ENCODE peak calls at places on chromosomes 6 and 20, in ten cellular contexts. Y is fibroblast of pulmonary artery, A is endothelial cell, V is lower leg skin, F is RWPE2, K is thoracic aorta, P is GM20000, O is pancreas, E is dorsolateral prefrontal cortex, T is psoas muscle. U is an unnamed sample.

GRCh38 chr20:63534831-63535651 is 2.1 kb downstream of the PTK6 start:
- DNase-seq in Y (no peak), A (peak), V (no peak), F (peak), K (no peak), P (no peak), O (peak), E (no peak), T (peak), U (no peak)

GRCh38 chr6:41935190-41935569 is 6.4 kb downstream of the CCND3 start:
- DNase-seq in Y (no peak), A (no peak), V (no peak), F (no peak), K (no peak), P (no peak), O (no peak), E (no peak), T (no peak), U (no peak)

GRCh38 chr6:147384029-147384428 is 124.5 kb upstream of the SAMD5 start:
- DNase-seq in Y (no peak), A (no peak), V (no peak), F (no peak), K (no peak), P (no peak), O (no peak), E (no peak), T (no peak), U (no peak)

GRCh38 chr6:142301421-142302391 is at the start of gene ADGRG6:
- DNase-seq in Y (no peak), A (peak), V (peak), F (peak), K (no peak), P (peak), O (peak), E (peak), T (peak), U (peak)

GRCh38 chr6:9494864-9495263 is 920.0 kb downstream of the TFAP2A start:
- DNase-seq in Y (peak), A (no peak), V (no peak), F (no peak), K (no peak), P (no peak), O (no peak), E (no peak), T (no peak), U (no peak)

GRCh38 chr6:104484626-104485025 is 375.1 kb downstream of the HACE1 start:
- DNase-seq in Y (no peak), A (no peak), V (no peak), F (no peak), K (no peak), P (no peak), O (no peak), E (no peak), T (no peak), U (no peak)

GRCh38 chr20:20752712-20753111 is 40.3 kb upstream of the RALGAPA2 start:
- DNase-seq in Y (peak), A (no peak), V (no peak), F (no peak), K (no peak), P (no peak), O (no peak), E (no peak), T (no peak), U (no peak)

GRCh38 chr6:152571863-152572394 is 65.2 kb downstream of the SYNE1 start:
- DNase-seq in Y (no peak), A (no peak), V (no peak), F (no peak), K (no peak), P (no peak), O (no peak), E (no peak), T (no peak), U (no peak)

GRCh38 chr6:33983109-33983475 is 162.8 kb downstream of the GRM4 start:
- DNase-seq in Y (no peak), A (no peak), V (peak), F (no peak), K (no peak), P (no peak), O (no peak), E (no peak), T (no peak), U (no peak)

GRCh38 chr6:37934276-37934675 is 114.7 kb downstream of the ZFAND3 start:
- DNase-seq in Y (no peak), A (no peak), V (no peak), F (no peak), K (no peak), P (no peak), O (no peak), E (no peak), T (no peak), U (no peak)

GRCh38 chr20:62063981-62064787 is 1.5 kb downstream of the TAF4 start:
- DNase-seq in Y (no peak), A (peak), V (no peak), F (peak), K (no peak), P (no peak), O (peak), E (peak), T (peak), U (no peak)

GRCh38 chr6:25649611-25650010 is 2.4 kb upstream of the SCGN start:
- DNase-seq in Y (peak), A (no peak), V (no peak), F (no peak), K (no peak), P (no peak), O (no peak), E (no peak), T (no peak), U (no peak)

GRCh38 chr6:149860834-149861602 is 3.1 kb downstream of the LRP11 start:
- DNase-seq in Y (peak), A (no peak), V (no peak), F (no peak), K (no peak), P (no peak), O (no peak), E (no peak), T (no peak), U (no peak)

GRCh38 chr20:57570898-57571297 is 10.0 kb downstream of the PCK1 start:
- DNase-seq in Y (no peak), A (no peak), V (no peak), F (no peak), K (no peak), P (no peak), O (no peak), E (no peak), T (no peak), U (no peak)

GRCh38 chr6:154938245-154938583 is 56.9 kb upstream of the TIAM2 start:
- DNase-seq in Y (no peak), A (no peak), V (no peak), F (no peak), K (no peak), P (no peak), O (peak), E (no peak), T (no peak), U (no peak)

GRCh38 chr6:159168536-159169192 is 536 bp upstream of the FNDC1 start:
- DNase-seq in Y (peak), A (peak), V (no peak), F (no peak), K (no peak), P (no peak), O (no peak), E (no peak), T (peak), U (no peak)

GRCh38 chr6:61810047-61810446 is 476.0 kb downstream of the KHDRBS2 start:
- DNase-seq in Y (no peak), A (no peak), V (no peak), F (no peak), K (no peak), P (no peak), O (no peak), E (no peak), T (no peak), U (no peak)

DNA sequence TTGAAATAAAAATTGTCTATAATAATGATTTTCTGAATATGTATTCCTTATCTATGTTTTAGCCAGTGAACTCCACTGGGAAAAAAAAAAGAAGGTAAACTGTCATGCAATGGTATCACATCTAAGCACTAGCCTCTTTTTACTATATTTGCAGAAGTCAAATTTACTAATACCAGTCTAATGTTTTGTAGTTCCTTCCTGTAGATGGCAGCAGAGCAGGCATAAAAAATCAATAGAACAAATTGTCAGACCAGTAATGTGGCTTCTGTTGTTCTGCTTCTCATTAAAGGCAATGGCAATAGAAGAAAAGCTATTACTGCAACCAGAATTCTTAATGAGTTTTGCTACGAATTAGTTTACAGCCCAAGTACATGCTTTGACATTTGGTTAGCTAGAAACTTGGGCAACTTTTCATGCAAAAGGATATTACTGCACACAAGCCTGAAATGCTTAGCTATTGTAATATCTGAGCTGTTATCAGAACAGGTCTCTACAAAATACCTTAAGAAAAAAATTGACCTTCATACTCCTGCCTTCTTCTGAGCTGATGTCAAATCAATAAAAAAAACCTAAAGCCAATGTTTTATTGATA is 476.9 kb downstream of the KHDRBS2 start:
- DNase-seq in Y (peak), A (peak), V (no peak), F (no peak), K (no peak), P (peak), O (no peak), E (no peak), T (no peak), U (peak)
- TF ChIP-seq CTCF in Y (peak), A (peak), V (no peak), F (peak), K (no peak), P (no peak), O (peak), E (peak), T (peak), U (no peak)

GRCh38 chr20:5471368-5471767 is 154.6 kb upstream of the PROKR2 start:
- DNase-seq in Y (no peak), A (no peak), V (no peak), F (no peak), K (no peak), P (no peak), O (no peak), E (no peak), T (no peak), U (no peak)
- TF ChIP-seq CTCF in Y (no peak), A (no peak), V (no peak), F (no peak), K (no peak), P (no peak), O (no peak), E (no peak), T (no peak), U (no peak)

GRCh38 chr20:3168079-3168828 is 5.1 kb downstream of the LZTS3 start:
- DNase-seq in Y (no peak), A (no peak), V (no peak), F (no peak), K (no peak), P (peak), O (peak), E (no peak), T (no peak), U (peak)
- TF ChIP-seq CTCF in Y (no peak), A (no peak), V (no peak), F (no peak), K (no peak), P (no peak), O (no peak), E (no peak), T (no peak), U (no peak)

DNA sequence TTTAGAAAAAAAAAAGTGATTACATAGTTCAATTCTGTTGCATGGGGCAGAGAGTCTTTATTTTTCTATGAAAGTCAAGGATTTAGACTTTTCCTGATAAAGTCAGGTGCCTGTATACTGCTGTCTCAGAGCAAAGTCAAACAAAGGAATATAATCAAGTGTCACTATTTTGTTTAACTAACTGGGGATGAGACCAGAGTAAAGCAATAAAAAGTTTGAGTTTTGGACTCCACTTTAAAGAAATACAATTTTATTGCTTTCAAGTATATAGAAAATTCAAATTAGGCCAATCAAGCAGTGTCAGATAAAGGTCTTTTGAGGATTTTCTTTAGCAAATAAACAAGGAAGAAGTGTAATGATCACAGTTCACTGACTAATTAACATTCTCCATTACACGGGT is 48.7 kb upstream of the MYLIP start:
- DNase-seq in Y (no peak), A (no peak), V (no peak), F (no peak), K (no peak), P (no peak), O (no peak), E (no peak), T (no peak), U (no peak)
- TF ChIP-seq CTCF in Y (no peak), A (no peak), V (no peak), F (no peak), K (no peak), P (no peak), O (no peak), E (no peak), T (no peak), U (no peak)

GRCh38 chr6:112370946-112371345 is 23.8 kb downstream of the RFPL4B start:
- DNase-seq in Y (no peak), A (no peak), V (no peak), F (no peak), K (no peak), P (no peak), O (no peak), E (no peak), T (no peak), U (no peak)
- TF ChIP-seq CTCF in Y (no peak), A (no peak), V (no peak), F (no peak), K (no peak), P (no peak), O (no peak), E (no peak), T (no peak), U (no peak)

DNA sequence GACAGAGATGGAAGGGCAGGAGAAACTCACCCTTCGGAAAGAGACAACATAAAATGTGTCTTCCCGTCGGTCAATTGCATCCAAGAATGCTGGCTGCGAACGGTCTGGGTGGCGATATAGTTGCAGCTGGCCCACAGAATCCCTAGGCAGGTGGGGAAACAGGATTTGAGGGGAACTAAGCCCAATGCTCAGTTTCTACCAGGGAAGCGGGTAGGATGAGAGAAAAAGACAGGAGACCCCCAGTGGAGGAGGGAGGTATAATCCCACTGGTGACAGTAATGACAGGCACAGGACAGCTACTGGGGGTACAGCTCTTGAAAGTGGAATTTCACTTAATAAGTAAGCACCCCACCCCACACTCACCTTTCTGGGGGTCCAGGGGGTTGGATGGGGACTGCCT is 7.5 kb upstream of the TNXB start:
- DNase-seq in Y (no peak), A (no peak), V (no peak), F (no peak), K (no peak), P (no peak), O (no peak), E (no peak), T (no peak), U (no peak)
- TF ChIP-seq CTCF in Y (peak), A (peak), V (no peak), F (peak), K (peak), P (no peak), O (no peak), E (peak), T (peak), U (no peak)